ENCODE peak calls at places on chromosomes 12 and 14, in five cellular contexts. S is NT2/D1, M is HCT116, T is K562, X is GM12878. L is an unnamed sample.

GRCh38 chr14:90330203-90331196 is 1.2 kb downstream of the NRDE2 start:
- DNase-seq in T (no peak), X (no peak), S (no peak), M (no peak), L (no peak)

GRCh38 chr14:93347850-93348249 is 868 bp downstream of the COX8C start:
- DNase-seq in M (no peak), X (no peak), S (no peak), T (no peak), L (no peak)

GRCh38 chr14:102605026-102605425 is 12.6 kb downstream of the RCOR1 start:
- DNase-seq in T (no peak), X (no peak), M (no peak), S (no peak), L (no peak)

GRCh38 chr12:42130670-42131402 is 13.8 kb downstream of the GXYLT1 start:
- DNase-seq in T (no peak), X (no peak), S (no peak), M (no peak), L (no peak)

GRCh38 chr14:68392393-68393085 is 400.3 kb downstream of the ZFP36L1 start:
- DNase-seq in S (no peak), M (no peak), X (no peak), T (no peak), L (no peak)

GRCh38 chr14:101563654-101564443 is 2.6 kb downstream of the DIO3 start:
- DNase-seq in S (no peak), M (no peak), X (no peak), T (no peak), L (no peak)

GRCh38 chr12:67284561-67284960 is 15.4 kb downstream of the CAND1 start:
- DNase-seq in S (no peak), T (no peak), M (no peak), X (no peak), L (no peak)

GRCh38 chr14:91059576-91060471 is 617 bp downstream of the RPS6KA5 start:
- DNase-seq in T (peak), S (peak), M (no peak), X (no peak), L (peak)

GRCh38 chr12:130715996-130716917 is at the start of gene RIMBP2:
- DNase-seq in M (no peak), S (peak), X (no peak), T (no peak), L (no peak)

GRCh38 chr14:89625208-89625987 is 208.4 kb upstream of the FOXN3 start:
- DNase-seq in X (no peak), S (no peak), M (no peak), T (no peak), L (no peak)

GRCh38 chr12:19382111-19382526 is 57.2 kb upstream of the AEBP2 start:
- DNase-seq in T (no peak), S (peak), M (no peak), X (peak), L (peak)

GRCh38 chr12:52496054-52496453 is 3.0 kb upstream of the KRT6A start:
- DNase-seq in X (no peak), S (no peak), M (no peak), T (no peak), L (no peak)

GRCh38 chr14:82313889-82314288 is 780.2 kb upstream of the SEL1L start:
- DNase-seq in X (no peak), T (no peak), S (no peak), M (no peak), L (no peak)

GRCh38 chr12:107519906-107520859 is 165.4 kb upstream of the PWP1 start:
- DNase-seq in T (no peak), M (no peak), X (no peak), S (no peak), L (no peak)

GRCh38 chr12:27193106-27193505 is 51.0 kb upstream of the STK38L start:
- DNase-seq in M (no peak), S (no peak), X (no peak), T (no peak), L (no peak)

GRCh38 chr12:96483116-96483515 is 6.3 kb upstream of the CFAP54 start:
- DNase-seq in S (no peak), X (no peak), T (no peak), M (no peak), L (no peak)

GRCh38 chr12:11324426-11324825 is 14.2 kb upstream of the PRB4 start:
- DNase-seq in X (no peak), T (no peak), S (no peak), M (no peak), L (no peak)

GRCh38 chr12:11321980-11322379 is 11.7 kb upstream of the PRB4 start:
- DNase-seq in M (no peak), S (no peak), T (no peak), X (no peak), L (no peak)
- TF ChIP-seq ZNF274 in M (no peak), S (no peak), T (no peak), X (no peak), L (no peak)

DNA sequence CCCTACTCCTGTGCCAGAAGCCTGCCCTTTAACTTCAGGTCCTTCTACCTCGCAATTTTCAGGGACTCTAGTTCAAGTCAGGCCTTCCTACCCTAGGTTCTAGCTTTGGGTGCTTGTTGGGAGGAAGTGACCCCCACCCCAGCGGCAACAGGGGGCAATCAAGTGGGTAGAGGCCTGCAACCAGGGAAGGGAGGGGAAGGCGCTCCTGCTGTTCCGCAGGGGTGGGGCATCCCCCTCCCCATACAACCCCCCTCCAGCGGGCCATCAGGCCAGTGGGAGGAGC is 202 bp upstream of the PRPH start:
- DNase-seq in M (no peak), S (no peak), T (no peak), X (no peak), L (no peak)
- TF ChIP-seq ZNF274 in M (no peak), S (no peak), T (no peak), X (no peak), L (no peak)

GRCh38 chr14:41604793-41605534 is 1.7 kb upstream of the LRFN5 start:
- DNase-seq in S (peak), X (no peak), M (no peak), T (no peak), L (no peak)
- TF ChIP-seq ZNF274 in S (no peak), X (no peak), M (no peak), T (no peak), L (no peak)

GRCh38 chr12:57009949-57010626 is 3.7 kb upstream of the ZBTB39 start:
- DNase-seq in S (no peak), T (no peak), M (no peak), X (no peak), L (no peak)

GRCh38 chr12:57005980-57006808 is at the start of gene ZBTB39:
- DNase-seq in M (peak), S (peak), X (no peak), T (peak), L (peak)

GRCh38 chr12:57010627-57011224 is 4.4 kb upstream of the ZBTB39 start:
- DNase-seq in M (no peak), S (no peak), T (no peak), X (no peak), L (no peak)

GRCh38 chr12:57006809-57007475 is 596 bp upstream of the ZBTB39 start:
- DNase-seq in X (no peak), T (no peak), M (no peak), S (no peak), L (no peak)

GRCh38 chr12:57008113-57008687 is 1.9 kb upstream of the ZBTB39 start:
- DNase-seq in S (peak), M (peak), T (no peak), X (peak), L (no peak)
- TF ChIP-seq ZNF274 in S (no peak), M (no peak), T (no peak), X (no peak), L (no peak)

L was measured in H1.